ENCODE peak calls at places on chromosomes 1 and 21, in six cellular contexts. H is NCI-H1105, K is AG20443, G is RPMI7951, Y is mucosa of gallbladder, I is NCI-H446 treated with DMSO at 0.1 percent for 48 hours. L is an unnamed sample.

GRCh38 chr1:20551945-20552727 is at the start of gene FAM43B:
- DNase-seq in H (peak), K (peak), G (peak), Y (peak), I (no peak), L (no peak)

GRCh38 chr21:43317254-43317748 is 109.6 kb downstream of the SIK1 start:
- DNase-seq in H (no peak), K (no peak), G (no peak), Y (no peak), I (no peak), L (no peak)

GRCh38 chr1:205588691-205589445 is 42.9 kb downstream of the ELK4 start:
- DNase-seq in H (no peak), K (peak), G (peak), Y (no peak), I (peak), L (no peak)

GRCh38 chr1:46244656-46245371 is 2.7 kb upstream of the RAD54L start:
- DNase-seq in H (peak), K (peak), G (peak), Y (no peak), I (peak), L (peak)

GRCh38 chr1:11761988-11762406 is at the start of gene C1orf167:
- DNase-seq in H (no peak), K (peak), G (no peak), Y (no peak), I (no peak), L (no peak)

GRCh38 chr1:31883357-31883942 is 54.7 kb downstream of the PTP4A2 start:
- DNase-seq in H (no peak), K (no peak), G (no peak), Y (no peak), I (no peak), L (no peak)

GRCh38 chr1:54171636-54172035 is 18.8 kb upstream of the CDCP2 start:
- DNase-seq in H (no peak), K (no peak), G (no peak), Y (no peak), I (no peak), L (no peak)

GRCh38 chr1:26570287-26570686 is 40.7 kb downstream of the RPS6KA1 start:
- DNase-seq in H (no peak), K (no peak), G (peak), Y (no peak), I (no peak), L (no peak)

GRCh38 chr1:201946224-201946908 is at the start of gene LMOD1:
- DNase-seq in H (peak), K (peak), G (peak), Y (peak), I (no peak), L (peak)

GRCh38 chr1:226664413-226665101 is 74.5 kb downstream of the ITPKB start:
- DNase-seq in H (no peak), K (peak), G (peak), Y (peak), I (no peak), L (no peak)

GRCh38 chr1:226444901-226445300 is 37.0 kb upstream of the PARP1 start:
- DNase-seq in H (no peak), K (no peak), G (no peak), Y (peak), I (no peak), L (peak)

GRCh38 chr1:18901952-18902522 is 318 bp downstream of the ALDH4A1 start:
- DNase-seq in H (peak), K (peak), G (peak), Y (no peak), I (no peak), L (no peak)

GRCh38 chr1:115433483-115433882 is 95.4 kb upstream of the NGF start:
- DNase-seq in H (no peak), K (no peak), G (no peak), Y (no peak), I (no peak), L (no peak)

GRCh38 chr1:232628335-232629214 is 1.4 kb downstream of the SIPA1L2 start:
- DNase-seq in H (no peak), K (no peak), G (peak), Y (no peak), I (peak), L (peak)

GRCh38 chr1:59570524-59570923 is 244.2 kb upstream of the HOOK1 start:
- DNase-seq in H (peak), K (no peak), G (peak), Y (no peak), I (no peak), L (peak)

GRCh38 chr1:117128323-117129079 is 7.0 kb upstream of the TRIM45 start:
- DNase-seq in H (peak), K (peak), G (peak), Y (no peak), I (peak), L (no peak)

GRCh38 chr1:7352974-7353373 is 418.1 kb upstream of the VAMP3 start:
- DNase-seq in H (no peak), K (no peak), G (no peak), Y (no peak), I (no peak), L (no peak)

GRCh38 chr1:227192163-227192562 is 126.1 kb downstream of the CDC42BPA start:
- DNase-seq in H (no peak), K (peak), G (peak), Y (peak), I (no peak), L (no peak)

GRCh38 chr1:113978863-113979702 is at the start of gene OLFML3:
- DNase-seq in H (peak), K (peak), G (peak), Y (peak), I (peak), L (peak)

GRCh38 chr1:215900684-215901083 is 333.6 kb downstream of the KCTD3 start:
- DNase-seq in H (no peak), K (no peak), G (no peak), Y (no peak), I (peak), L (no peak)

GRCh38 chr1:215523128-215523861 is 43.8 kb upstream of the KCTD3 start:
- DNase-seq in H (peak), K (peak), G (no peak), Y (no peak), I (no peak), L (no peak)

GRCh38 chr1:111281411-111281810 is 9.2 kb upstream of the CHIA start:
- DNase-seq in H (no peak), K (no peak), G (peak), Y (no peak), I (no peak), L (no peak)

GRCh38 chr1:226800763-226801380 is 61.8 kb upstream of the ITPKB start:
- DNase-seq in H (no peak), K (no peak), G (no peak), Y (no peak), I (no peak), L (no peak)

GRCh38 chr1:84939151-84939550 is 46.1 kb upstream of the LPAR3 start:
- DNase-seq in H (no peak), K (peak), G (peak), Y (no peak), I (no peak), L (no peak)

GRCh38 chr1:18166341-18166740 is 58.7 kb downstream of the IGSF21 start:
- DNase-seq in H (no peak), K (no peak), G (no peak), Y (no peak), I (no peak), L (no peak)

GRCh38 chr1:110242731-110243130 is 32.6 kb downstream of the KCNC4 start:
- DNase-seq in H (no peak), K (no peak), G (no peak), Y (peak), I (no peak), L (no peak)

GRCh38 chr1:46077669-46078068 is 54.8 kb downstream of the PIK3R3 start:
- DNase-seq in H (no peak), K (no peak), G (no peak), Y (no peak), I (no peak), L (no peak)

GRCh38 chr1:210252621-210253041 is 20.0 kb downstream of the SERTAD4 start:
- DNase-seq in H (peak), K (no peak), G (no peak), Y (peak), I (no peak), L (no peak)

GRCh38 chr1:67626495-67627235 is 58.3 kb upstream of the GADD45A start:
- DNase-seq in H (no peak), K (no peak), G (peak), Y (no peak), I (no peak), L (no peak)

GRCh38 chr1:203026666-203027663 is 674 bp downstream of the PPFIA4 start:
- DNase-seq in H (no peak), K (peak), G (no peak), Y (no peak), I (no peak), L (no peak)

GRCh38 chr1:114122891-114123621 is 30.6 kb downstream of the SYT6 start:
- DNase-seq in H (no peak), K (peak), G (peak), Y (peak), I (no peak), L (no peak)

GRCh38 chr21:36756527-36756926 is 57.6 kb downstream of the SIM2 start:
- DNase-seq in H (no peak), K (no peak), G (peak), Y (no peak), I (no peak), L (no peak)

GRCh38 chr1:153437236-153437635 is 20.9 kb downstream of the S100A7A start:
- DNase-seq in H (no peak), K (no peak), G (no peak), Y (no peak), I (no peak), L (no peak)

GRCh38 chr1:239898067-239898730 is 193.5 kb upstream of the FMN2 start:
- DNase-seq in H (peak), K (peak), G (peak), Y (peak), I (peak), L (peak)

L was measured in stimulated activated naive CD8-positive, alpha-beta T cell treated with anti-CD3 and anti-CD28 coated beads, Interleukin-15, amount 100 ng/mL, for 72 hours.